ENCODE peak calls at places on chromosome 2, in five cellular contexts. H is H1, C is trophoblast cell, R is neuronal stem cell, K is H9. P is an unnamed sample.

GRCh38 chr2:96345403-96345802 is 9.8 kb downstream of the NCAPH start:
- DNase-seq in H (no peak), C (no peak), R (no peak), K (peak), P (no peak)

GRCh38 chr2:236550701-236551465 is 18.7 kb upstream of the ACKR3 start:
- DNase-seq in H (no peak), C (no peak), R (no peak), K (no peak), P (no peak)

GRCh38 chr2:47072728-47073191 is 82.3 kb downstream of the STPG4 start:
- DNase-seq in H (no peak), C (peak), R (no peak), K (no peak), P (no peak)

GRCh38 chr2:204544961-204545860 is at the start of gene PARD3B:
- DNase-seq in H (no peak), C (peak), R (peak), K (peak), P (peak)

GRCh38 chr2:105680357-105680756 is 64.4 kb upstream of the NCK2 start:
- DNase-seq in H (no peak), C (no peak), R (no peak), K (no peak), P (no peak)

GRCh38 chr2:218311908-218312756 is 19.8 kb upstream of the TMBIM1 start:
- DNase-seq in H (no peak), C (no peak), R (no peak), K (no peak), P (no peak)

GRCh38 chr2:237330539-237330938 is 83.4 kb downstream of the COL6A3 start:
- DNase-seq in H (no peak), C (no peak), R (no peak), K (no peak), P (no peak)

GRCh38 chr2:160352492-160352891 is 141.1 kb downstream of the RBMS1 start:
- DNase-seq in H (no peak), C (no peak), R (no peak), K (no peak), P (peak)

GRCh38 chr2:231933916-231934401 is 7.8 kb upstream of the NPPC start:
- DNase-seq in H (no peak), C (no peak), R (no peak), K (no peak), P (no peak)

GRCh38 chr2:161070693-161071479 is 89.3 kb upstream of the TANK start:
- DNase-seq in H (no peak), C (no peak), R (no peak), K (no peak), P (no peak)

GRCh38 chr2:43185146-43185545 is 41.3 kb downstream of the ZFP36L2 start:
- DNase-seq in H (no peak), C (no peak), R (no peak), K (no peak), P (peak)

GRCh38 chr2:231396058-231396821 is 730 bp downstream of the B3GNT7 start:
- DNase-seq in H (no peak), C (no peak), R (no peak), K (no peak), P (no peak)

GRCh38 chr2:42153944-42154593 is 15.1 kb upstream of the EML4 start:
- DNase-seq in H (no peak), C (no peak), R (no peak), K (no peak), P (no peak)

GRCh38 chr2:39504790-39505335 is 67.8 kb upstream of the MAP4K3 start:
- DNase-seq in H (no peak), C (peak), R (no peak), K (no peak), P (peak)

GRCh38 chr2:222038086-222038802 is 260.6 kb downstream of the PAX3 start:
- DNase-seq in H (no peak), C (no peak), R (no peak), K (no peak), P (peak)

GRCh38 chr2:207819021-207819687 is 49.4 kb upstream of the FZD5 start:
- DNase-seq in H (no peak), C (no peak), R (no peak), K (no peak), P (no peak)

GRCh38 chr2:106812377-106812776 is 73.6 kb downstream of the ST6GAL2 start:
- DNase-seq in H (no peak), C (no peak), R (no peak), K (no peak), P (no peak)

GRCh38 chr2:186780701-186781316 is 68.2 kb downstream of the ZSWIM2 start:
- DNase-seq in H (peak), C (peak), R (peak), K (peak), P (no peak)

GRCh38 chr2:70085711-70086277 is 1.5 kb upstream of the PCBP1 start:
- DNase-seq in H (no peak), C (no peak), R (no peak), K (no peak), P (no peak)

GRCh38 chr2:151518802-151519201 is 109.1 kb downstream of the RIF1 start:
- DNase-seq in H (no peak), C (no peak), R (no peak), K (no peak), P (no peak)

GRCh38 chr2:164498841-164499240 is 122.4 kb downstream of the GRB14 start:
- DNase-seq in H (no peak), C (no peak), R (no peak), K (no peak), P (no peak)

GRCh38 chr2:117631141-117631540 is 183.3 kb upstream of the DDX18 start:
- DNase-seq in H (no peak), C (no peak), R (no peak), K (no peak), P (no peak)

GRCh38 chr2:83602753-83603152 is 856.3 kb downstream of the SUCLG1 start:
- DNase-seq in H (no peak), C (no peak), R (no peak), K (peak), P (no peak)

GRCh38 chr2:212409560-212409959 is 129.0 kb downstream of the ERBB4 start:
- DNase-seq in H (no peak), C (no peak), R (no peak), K (no peak), P (no peak)

GRCh38 chr2:31401580-31401979 is 13.0 kb downstream of the XDH start:
- DNase-seq in H (no peak), C (peak), R (no peak), K (peak), P (peak)

GRCh38 chr2:79235135-79235534 is 75.6 kb upstream of the REG3A start:
- DNase-seq in H (no peak), C (no peak), R (no peak), K (no peak), P (no peak)

GRCh38 chr2:152706477-152707020 is 10.7 kb downstream of the PRPF40A start:
- DNase-seq in H (no peak), C (no peak), R (no peak), K (no peak), P (no peak)

GRCh38 chr2:140508756-140509155 is 1622.1 kb downstream of the LRP1B start:
- DNase-seq in H (no peak), C (no peak), R (no peak), K (no peak), P (no peak)

GRCh38 chr2:98937906-98938305 is 1.9 kb upstream of the CRACDL start:
- DNase-seq in H (no peak), C (no peak), R (no peak), K (no peak), P (no peak)

GRCh38 chr2:98935111-98935770 is 784 bp downstream of the CRACDL start:
- DNase-seq in H (no peak), C (no peak), R (no peak), K (no peak), P (no peak)

GRCh38 chr2:98936917-98937351 is 909 bp upstream of the CRACDL start:
- DNase-seq in H (no peak), C (no peak), R (peak), K (peak), P (no peak)

GRCh38 chr2:98935777-98936132 is 270 bp downstream of the CRACDL start:
- DNase-seq in H (no peak), C (no peak), R (no peak), K (no peak), P (no peak)

GRCh38 chr2:98936133-98936916 is at the start of gene CRACDL:
- DNase-seq in H (no peak), C (no peak), R (peak), K (no peak), P (no peak)
- H2BK12ac ChIP-seq in H (no peak), C (no peak), R (no peak), K (no peak), P (no peak)

GRCh38 chr2:240454031-240454901 is 18.8 kb downstream of the GPC1 start:
- DNase-seq in H (no peak), C (no peak), R (no peak), K (no peak), P (no peak)

GRCh38 chr2:240453461-240454030 is 18.1 kb downstream of the GPC1 start:
- DNase-seq in H (no peak), C (no peak), R (no peak), K (no peak), P (no peak)

GRCh38 chr2:240451108-240451611 is 15.7 kb downstream of the GPC1 start:
- DNase-seq in H (no peak), C (peak), R (no peak), K (no peak), P (no peak)

GRCh38 chr2:240451791-240452470 is 16.5 kb downstream of the GPC1 start:
- DNase-seq in H (no peak), C (no peak), R (no peak), K (no peak), P (no peak)

DNA sequence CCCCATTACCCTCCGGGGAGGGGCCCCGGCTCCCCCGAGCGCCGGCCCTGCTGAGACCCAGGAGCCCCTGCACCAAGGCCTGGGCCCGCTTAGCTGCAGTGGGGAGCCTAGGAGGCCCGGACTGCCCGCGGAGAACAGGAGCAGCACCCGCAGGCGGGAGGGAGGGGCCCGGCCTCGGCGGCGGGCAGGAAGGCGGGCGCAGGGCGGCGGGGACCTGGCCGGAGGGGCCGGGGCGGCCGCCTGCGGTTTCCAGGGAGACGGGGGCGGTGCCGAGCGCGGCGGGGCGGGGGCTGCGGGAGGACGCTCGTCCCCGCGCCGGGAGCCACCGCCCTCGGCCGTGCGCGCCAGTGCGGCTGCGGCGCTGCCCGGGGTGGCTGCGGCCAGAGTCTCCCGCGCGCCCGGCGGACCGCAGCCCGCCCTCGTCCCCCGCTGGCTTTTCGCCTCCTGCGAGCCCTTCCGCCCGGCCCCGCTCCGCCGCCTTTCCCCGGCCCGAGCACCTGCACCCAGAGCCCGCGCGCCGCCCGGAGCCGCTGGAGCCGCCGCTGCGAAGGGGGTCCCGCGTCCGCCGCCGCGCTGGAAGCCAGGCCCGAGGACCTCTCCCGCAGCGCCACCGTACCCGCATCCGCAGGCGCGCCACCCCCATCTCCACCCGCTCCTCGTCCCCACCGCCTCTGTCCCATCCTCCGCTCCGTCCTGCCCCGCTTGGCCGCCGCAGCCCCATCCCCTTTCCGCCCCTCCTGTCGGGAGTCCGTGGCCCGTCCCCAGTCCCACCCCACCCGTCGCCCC is 17.2 kb downstream of the GPC1 start:
- DNase-seq in H (no peak), C (peak), R (peak), K (peak), P (peak)
- H2AFZ ChIP-seq in H (no peak), C (no peak), R (peak), K (no peak), P (peak)

DNA sequence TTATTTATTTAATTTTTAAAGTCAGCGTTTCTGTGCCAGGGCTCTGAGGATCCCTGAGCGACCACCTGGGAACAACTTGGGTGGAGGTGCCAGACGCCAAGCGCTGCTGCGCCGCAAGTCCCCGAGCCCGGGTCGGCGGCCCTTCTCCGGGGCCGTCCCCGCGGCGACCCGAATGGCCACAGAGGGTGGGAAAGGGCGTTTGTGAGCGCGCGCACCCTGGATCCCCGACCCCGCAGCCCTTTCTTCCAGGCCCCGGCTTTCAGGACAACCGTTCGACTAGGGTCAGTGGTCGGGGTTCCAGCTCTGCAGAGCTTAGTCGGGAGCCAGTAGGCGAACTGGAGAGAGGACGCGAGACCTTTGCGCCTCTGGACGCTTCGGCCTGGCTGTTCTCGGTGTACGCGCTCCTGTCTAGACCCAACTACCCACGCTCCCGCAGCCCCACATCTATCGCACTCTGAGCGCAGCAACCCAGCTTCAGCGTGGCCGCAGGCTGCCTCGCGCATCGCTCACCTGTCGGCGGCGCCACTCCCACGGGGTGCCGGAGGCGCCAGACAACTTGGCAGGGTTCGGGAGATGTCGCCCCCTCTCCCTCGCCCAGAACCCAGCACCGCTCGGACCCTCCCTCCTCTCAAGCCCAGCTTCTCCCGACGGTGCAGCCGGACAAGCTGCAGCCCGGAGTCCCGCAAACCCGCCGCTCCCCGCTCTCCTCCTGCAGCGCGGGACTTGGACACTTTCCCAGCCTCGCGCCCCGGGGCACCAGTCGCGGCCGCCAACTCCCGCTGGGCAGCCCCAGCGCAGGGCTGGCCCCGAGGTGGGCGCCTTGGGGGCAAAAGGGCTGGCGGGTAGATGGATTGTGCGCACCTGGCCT is 785 bp downstream of the LYPD1 start:
- DNase-seq in H (no peak), C (no peak), R (no peak), K (peak), P (peak)
- H2BK12ac ChIP-seq in H (peak), C (no peak), R (no peak), K (no peak), P (no peak)

GRCh38 chr2:219551412-219551811 is 7.6 kb downstream of the TMEM198 start:
- DNase-seq in H (no peak), C (no peak), R (no peak), K (peak), P (peak)
- H2AFZ ChIP-seq in H (no peak), C (no peak), R (peak), K (no peak), P (no peak)

DNA sequence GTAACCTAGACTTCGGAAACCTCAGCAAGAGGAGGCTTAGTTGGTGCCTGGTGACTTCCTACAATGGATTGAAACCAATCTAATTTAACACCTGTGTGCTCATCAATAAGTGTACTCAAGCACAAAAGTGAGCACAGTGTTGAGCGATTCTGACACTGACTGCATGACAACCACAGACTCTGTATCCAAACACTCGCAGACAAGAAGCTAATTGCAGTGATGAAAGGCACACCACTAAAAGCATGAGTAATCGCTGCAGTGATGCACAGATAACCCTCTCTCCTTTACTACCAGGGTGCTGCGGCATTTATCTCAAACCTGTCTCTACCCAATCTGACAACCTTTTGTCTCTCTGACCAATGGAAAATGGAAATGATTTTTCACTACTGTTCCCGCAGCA is 168.1 kb downstream of the AFF3 start:
- DNase-seq in H (no peak), C (peak), R (peak), K (no peak), P (peak)
- H2BK12ac ChIP-seq in H (no peak), C (no peak), R (no peak), K (no peak), P (no peak)

DNA sequence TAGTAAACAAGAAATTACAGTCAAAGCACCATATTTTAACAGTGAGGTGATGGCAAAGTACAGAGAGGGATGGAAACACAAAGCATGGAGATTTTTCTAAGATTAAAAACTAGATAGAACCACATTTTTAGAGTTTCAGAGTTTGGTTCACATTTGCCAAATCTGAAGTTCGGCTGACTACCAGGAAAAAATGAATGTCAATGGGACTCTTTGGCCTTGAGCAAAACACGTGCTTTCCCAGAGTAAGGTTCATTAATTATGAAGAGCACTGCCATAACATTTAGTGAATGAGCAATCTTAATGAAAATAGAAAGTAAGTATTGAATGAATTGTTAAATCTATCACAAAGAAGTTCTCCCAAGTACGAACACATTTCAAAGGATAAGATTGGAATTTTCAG is 571.2 kb upstream of the VRK2 start:
- DNase-seq in H (no peak), C (no peak), R (no peak), K (no peak), P (no peak)
- H2AFZ ChIP-seq in H (no peak), C (no peak), R (no peak), K (no peak), P (no peak)

P was measured in mesenchymal stem cell.